ENCODE peak calls at places on chromosomes 1 and 21, in four cellular contexts. One of them, this sample, is unnamed.

GRCh38 chr1:69315416-69315815 is 252.3 kb upstream of the LRRC7 start:
- DNase-seq in adipocyte: no peak
- DNase-seq in adrenal gland: no peak
- DNase-seq in sigmoid colon: no peak
- DNase-seq in this sample: no peak

GRCh38 chr1:117166076-117166475 is 44.5 kb upstream of the TRIM45 start:
- DNase-seq in sigmoid colon: no peak
- DNase-seq in adipocyte: peak; percentile 71
- DNase-seq in adrenal gland: no peak
- DNase-seq in this sample: no peak

GRCh38 chr1:230807029-230807428 is 59.8 kb downstream of the CAPN9 start:
- DNase-seq in adipocyte: no peak
- DNase-seq in adrenal gland: no peak
- DNase-seq in sigmoid colon: peak; percentile 84
- DNase-seq in this sample: no peak

GRCh38 chr1:35835398-35835797 is 27.6 kb downstream of the AGO4 start:
- DNase-seq in sigmoid colon: no peak
- DNase-seq in adrenal gland: no peak
- DNase-seq in adipocyte: no peak
- DNase-seq in this sample: no peak

GRCh38 chr1:2204384-2205190 is 10.0 kb upstream of the FAAP20 start:
- DNase-seq in sigmoid colon: peak; percentile 94
- DNase-seq in adrenal gland: peak; percentile 72
- DNase-seq in adipocyte: peak; percentile 99
- DNase-seq in this sample: no peak

GRCh38 chr1:68481041-68481440 is 15.8 kb downstream of the DEPDC1 start:
- DNase-seq in adrenal gland: no peak
- DNase-seq in sigmoid colon: no peak
- DNase-seq in adipocyte: no peak
- DNase-seq in this sample: no peak

GRCh38 chr1:185044981-185045792 is at the start of gene RNF2:
- DNase-seq in adrenal gland: peak; percentile 80
- DNase-seq in sigmoid colon: peak; percentile 89
- DNase-seq in adipocyte: peak; percentile 91
- DNase-seq in this sample: peak; percentile 55

GRCh38 chr1:167207940-167208623 is 12.6 kb upstream of the POU2F1 start:
- DNase-seq in adrenal gland: no peak
- DNase-seq in sigmoid colon: no peak
- DNase-seq in adipocyte: peak; percentile 24
- DNase-seq in this sample: no peak

GRCh38 chr1:159970932-159971342 is 16.9 kb upstream of the SLAMF9 start:
- DNase-seq in sigmoid colon: no peak
- DNase-seq in adipocyte: no peak
- DNase-seq in adrenal gland: peak; percentile 39
- DNase-seq in this sample: no peak

GRCh38 chr1:228282329-228283042 is 74.6 kb downstream of the OBSCN start:
- DNase-seq in adrenal gland: no peak
- DNase-seq in adipocyte: peak; percentile 6
- DNase-seq in sigmoid colon: peak; percentile 54
- DNase-seq in this sample: peak; percentile 14

GRCh38 chr1:47584249-47584648 is 146.4 kb downstream of the FOXD2 start:
- DNase-seq in adipocyte: no peak
- DNase-seq in sigmoid colon: no peak
- DNase-seq in adrenal gland: no peak
- DNase-seq in this sample: peak; percentile 8

GRCh38 chr1:27650527-27651175 is 15.7 kb upstream of the FGR start:
- DNase-seq in sigmoid colon: no peak
- DNase-seq in adipocyte: peak; percentile 63
- DNase-seq in adrenal gland: no peak
- DNase-seq in this sample: no peak

GRCh38 chr1:203751051-203751450 is 13.9 kb upstream of the LAX1 start:
- DNase-seq in adrenal gland: no peak
- DNase-seq in sigmoid colon: no peak
- DNase-seq in adipocyte: peak; percentile 45
- DNase-seq in this sample: peak; percentile 86

GRCh38 chr1:156150107-156151000 is 3.0 kb upstream of the SEMA4A start:
- DNase-seq in sigmoid colon: no peak
- DNase-seq in adipocyte: no peak
- DNase-seq in adrenal gland: no peak
- DNase-seq in this sample: no peak

GRCh38 chr1:223726380-223727001 is 14.2 kb downstream of the CAPN2 start:
- DNase-seq in adipocyte: peak; percentile 94
- DNase-seq in adrenal gland: peak; percentile 89
- DNase-seq in sigmoid colon: peak; percentile 89
- DNase-seq in this sample: peak; percentile 84

GRCh38 chr1:187817782-187818181 is 989.0 kb downstream of the PLA2G4A start:
- DNase-seq in adrenal gland: no peak
- DNase-seq in sigmoid colon: no peak
- DNase-seq in adipocyte: no peak
- DNase-seq in this sample: no peak

GRCh38 chr21:45579383-45580180 is 37.3 kb upstream of the SLC19A1 start:
- DNase-seq in sigmoid colon: peak; percentile 61
- DNase-seq in adipocyte: no peak
- DNase-seq in adrenal gland: no peak
- DNase-seq in this sample: no peak

GRCh38 chr1:10556430-10557005 is 81.8 kb downstream of the PEX14 start:
- DNase-seq in adrenal gland: no peak
- DNase-seq in sigmoid colon: no peak
- DNase-seq in adipocyte: no peak
- DNase-seq in this sample: no peak

GRCh38 chr1:186404454-186405051 is 28.9 kb downstream of the ODR4 start:
- DNase-seq in adrenal gland: no peak
- DNase-seq in sigmoid colon: no peak
- DNase-seq in adipocyte: peak; percentile 75
- DNase-seq in this sample: no peak

GRCh38 chr1:209845405-209845725 is 17.6 kb downstream of the UTP25 start:
- DNase-seq in sigmoid colon: no peak
- DNase-seq in adrenal gland: no peak
- DNase-seq in adipocyte: no peak
- DNase-seq in this sample: no peak

GRCh38 chr1:45359882-45360513 is 19.8 kb upstream of the MUTYH start:
- DNase-seq in adipocyte: peak; percentile 92
- DNase-seq in adrenal gland: peak; percentile 86
- DNase-seq in sigmoid colon: peak; percentile 81
- DNase-seq in this sample: no peak

GRCh38 chr1:63691672-63692425 is 82.0 kb upstream of the ROR1 start:
- DNase-seq in adipocyte: peak; percentile 97
- DNase-seq in adrenal gland: peak; percentile 73
- DNase-seq in sigmoid colon: peak; percentile 84
- DNase-seq in this sample: no peak

GRCh38 chr1:188365874-188366273 is 1537.1 kb downstream of the PLA2G4A start:
- DNase-seq in adrenal gland: no peak
- DNase-seq in adipocyte: no peak
- DNase-seq in sigmoid colon: no peak
- DNase-seq in this sample: no peak

GRCh38 chr1:48371598-48371997 is 100.4 kb downstream of the SPATA6 start:
- DNase-seq in adipocyte: no peak
- DNase-seq in sigmoid colon: no peak
- DNase-seq in adrenal gland: no peak
- DNase-seq in this sample: no peak

GRCh38 chr1:59601032-59601431 is 213.7 kb upstream of the HOOK1 start:
- DNase-seq in adipocyte: peak; percentile 39
- DNase-seq in sigmoid colon: peak; percentile 93
- DNase-seq in adrenal gland: no peak
- DNase-seq in this sample: no peak

GRCh38 chr1:20719261-20719660 is 1.5 kb upstream of the KIF17 start:
- DNase-seq in sigmoid colon: peak; percentile 35
- DNase-seq in adipocyte: no peak
- DNase-seq in adrenal gland: no peak
- DNase-seq in this sample: no peak

GRCh38 chr1:20720631-20721051 is 2.8 kb upstream of the KIF17 start:
- DNase-seq in adipocyte: no peak
- DNase-seq in adrenal gland: no peak
- DNase-seq in sigmoid colon: peak; percentile 48
- DNase-seq in this sample: no peak

GRCh38 chr1:20719871-20720620 is 2.2 kb upstream of the KIF17 start:
- DNase-seq in adrenal gland: no peak
- DNase-seq in sigmoid colon: peak; percentile 48
- DNase-seq in adipocyte: no peak
- DNase-seq in this sample: no peak

GRCh38 chr1:20723159-20723536 is 5.3 kb upstream of the KIF17 start:
- DNase-seq in sigmoid colon: no peak
- DNase-seq in adrenal gland: no peak
- DNase-seq in adipocyte: no peak
- DNase-seq in this sample: no peak

DNA sequence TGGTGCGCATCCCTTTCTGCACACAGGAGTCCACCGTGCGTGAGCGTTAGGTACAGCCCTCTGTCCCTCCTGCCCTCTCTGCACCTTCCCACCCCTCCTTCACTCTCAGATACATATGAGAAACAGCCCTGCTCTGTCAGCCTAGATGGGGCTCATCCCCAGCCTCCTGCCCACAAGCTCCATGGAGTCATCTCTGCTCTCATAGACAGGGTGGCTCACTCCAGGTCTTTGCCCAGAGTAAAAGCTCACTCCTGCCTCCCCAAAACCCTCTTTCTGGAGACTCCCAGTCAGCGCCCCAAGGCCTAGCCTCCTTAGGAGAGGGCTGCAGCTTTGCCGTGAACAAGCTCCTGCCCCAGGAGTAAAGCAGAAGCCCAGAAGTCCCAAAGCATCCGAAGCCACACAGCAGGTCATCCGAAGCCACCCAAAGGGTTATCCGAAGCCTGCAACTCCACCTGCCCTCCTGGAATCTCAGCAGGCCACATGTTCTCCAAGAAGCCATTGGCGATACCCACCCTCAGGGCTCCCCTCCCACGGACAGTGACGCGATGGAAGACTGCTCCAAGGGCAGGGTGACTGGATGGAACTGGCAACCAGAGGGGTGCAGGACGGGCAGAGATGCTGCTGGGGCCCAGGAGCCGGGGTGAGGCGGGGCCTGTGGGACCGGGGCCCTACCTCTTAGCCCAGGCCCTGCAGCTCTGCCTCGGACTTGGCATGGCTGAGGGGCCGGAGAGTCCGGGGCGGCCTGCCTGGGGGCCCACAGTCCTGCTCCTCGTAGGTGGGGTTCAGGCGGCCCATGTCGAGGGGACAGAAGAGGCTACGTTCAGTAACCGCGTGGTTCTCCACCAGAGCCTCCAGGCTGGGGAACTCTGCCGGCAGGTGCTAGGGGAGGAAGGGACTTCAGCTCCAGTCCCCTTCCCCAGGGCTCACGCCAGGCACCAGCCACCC is 3.6 kb upstream of the KIF17 start:
- DNase-seq in adrenal gland: no peak
- DNase-seq in adipocyte: no peak
- DNase-seq in sigmoid colon: peak; percentile 61
- DNase-seq in this sample: no peak
- H3K4me1 ChIP-seq in adrenal gland: peaks cover 5% of the 10 kb centered on the region
- H3K4me1 ChIP-seq in adipocyte: no peaks in the 10 kb centered on the region
- H3K4me1 ChIP-seq in sigmoid colon: peaks cover 9% of the 10 kb centered on the region
- H3K4me1 ChIP-seq in this sample: no peaks in the 10 kb centered on the region

GRCh38 chr1:54716299-54717047 is 812 bp downstream of the TTC4 start:
- DNase-seq in adipocyte: peak; percentile 1
- DNase-seq in sigmoid colon: no peak
- DNase-seq in adrenal gland: no peak
- DNase-seq in this sample: no peak

GRCh38 chr1:54711536-54711935 is 4.1 kb upstream of the TTC4 start:
- DNase-seq in sigmoid colon: no peak
- DNase-seq in adipocyte: no peak
- DNase-seq in adrenal gland: no peak
- DNase-seq in this sample: no peak

GRCh38 chr1:54715493-54716298 is at the start of gene TTC4:
- DNase-seq in adipocyte: peak; percentile 95
- DNase-seq in sigmoid colon: peak; percentile 90
- DNase-seq in adrenal gland: peak; percentile 83
- DNase-seq in this sample: peak; percentile 72

GRCh38 chr1:54710841-54711240 is 4.8 kb upstream of the TTC4 start:
- DNase-seq in adrenal gland: no peak
- DNase-seq in sigmoid colon: no peak
- DNase-seq in adipocyte: no peak
- DNase-seq in this sample: no peak

GRCh38 chr1:54714881-54715492 is 674 bp upstream of the TTC4 start:
- DNase-seq in adipocyte: no peak
- DNase-seq in adrenal gland: no peak
- DNase-seq in sigmoid colon: no peak
- DNase-seq in this sample: no peak
- H3K4me3 ChIP-seq in adipocyte: peak overlapping the region; percentile 84
- H3K4me3 ChIP-seq in adrenal gland: peak overlapping the region; percentile 52
- H3K4me3 ChIP-seq in sigmoid colon: peak overlapping the region; percentile 80
- H3K4me3 ChIP-seq in this sample: peak overlapping the region; percentile 77

GRCh38 chr1:24504560-24504959 is 1.9 kb downstream of the RCAN3 start:
- DNase-seq in sigmoid colon: no peak
- DNase-seq in adrenal gland: no peak
- DNase-seq in adipocyte: no peak
- DNase-seq in this sample: no peak

GRCh38 chr1:24505816-24506215 is 3.2 kb downstream of the RCAN3 start:
- DNase-seq in sigmoid colon: no peak
- DNase-seq in adipocyte: no peak
- DNase-seq in adrenal gland: no peak
- DNase-seq in this sample: no peak

GRCh38 chr1:24503003-24503751 is 541 bp downstream of the RCAN3 start:
- DNase-seq in sigmoid colon: no peak
- DNase-seq in adrenal gland: no peak
- DNase-seq in adipocyte: peak; percentile 38
- DNase-seq in this sample: no peak

GRCh38 chr1:24502168-24503002 is at the start of gene RCAN3:
- DNase-seq in adrenal gland: peak; percentile 70
- DNase-seq in sigmoid colon: peak; percentile 85
- DNase-seq in adipocyte: peak; percentile 94
- DNase-seq in this sample: peak; percentile 81

GRCh38 chr1:24503870-24504523 is 1.4 kb downstream of the RCAN3 start:
- DNase-seq in adrenal gland: no peak
- DNase-seq in adipocyte: no peak
- DNase-seq in sigmoid colon: no peak
- DNase-seq in this sample: no peak
- H3K4me1 ChIP-seq in adrenal gland: no peaks in the 10 kb centered on the region
- H3K4me1 ChIP-seq in adipocyte: no peaks in the 10 kb centered on the region
- H3K4me1 ChIP-seq in sigmoid colon: peaks cover 10% of the 10 kb centered on the region
- H3K4me1 ChIP-seq in this sample: peaks cover 12% of the 10 kb centered on the region

DNA sequence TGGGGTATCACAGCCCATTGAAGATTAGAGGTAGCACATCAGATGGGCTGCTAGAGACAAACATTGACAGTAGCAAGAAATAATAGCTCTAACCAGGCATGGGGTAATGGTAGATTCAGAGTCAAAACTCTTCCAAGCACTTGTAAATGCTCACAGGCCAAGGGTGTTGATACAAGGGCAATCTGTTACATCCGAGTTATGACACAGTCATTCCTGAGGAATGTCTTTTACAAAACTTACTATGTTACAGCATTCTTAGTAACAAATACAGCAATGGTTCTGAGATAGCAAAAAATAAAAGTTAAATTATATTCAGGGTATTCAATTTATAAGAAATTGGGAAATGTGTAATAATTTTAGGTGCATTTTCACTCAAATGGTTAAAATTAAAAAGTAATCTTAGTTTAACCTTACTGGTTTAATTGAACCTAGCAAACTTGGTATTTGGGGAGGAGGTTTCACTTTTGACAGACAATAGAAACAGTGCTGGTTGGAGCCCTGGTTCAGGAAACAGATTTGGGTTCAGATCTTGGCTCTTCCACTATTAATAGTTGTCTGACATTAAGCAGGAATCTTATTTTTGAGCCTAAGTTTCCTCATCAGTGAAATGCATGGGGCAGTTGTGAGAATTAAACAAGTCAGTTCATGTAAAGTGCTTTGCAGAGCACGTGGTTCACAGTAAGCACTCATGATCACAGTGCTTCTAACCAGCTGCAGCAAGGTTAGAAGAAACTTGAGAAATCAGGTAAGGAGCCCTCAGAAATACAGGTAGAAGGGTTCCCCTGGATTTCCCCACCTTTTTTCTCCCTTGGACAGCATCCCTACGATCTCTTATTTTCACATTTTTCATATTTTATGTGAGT is 4.4 kb downstream of the ST3GAL3 start:
- DNase-seq in adrenal gland: no peak
- DNase-seq in sigmoid colon: no peak
- DNase-seq in adipocyte: peak; percentile 71
- DNase-seq in this sample: no peak
- H3K4me3 ChIP-seq in adrenal gland: no peak overlapping the region
- H3K4me3 ChIP-seq in sigmoid colon: no peak overlapping the region
- H3K4me3 ChIP-seq in adipocyte: peak overlapping the region; percentile 58
- H3K4me3 ChIP-seq in this sample: no peak overlapping the region

This sample was measured in RWPE2.